ENCODE peak calls at places on chromosomes 13 and 19, in ten cellular contexts. One of them, this sample, is unnamed.

GRCh38 chr13:30577381-30577780 is 40.3 kb upstream of the USPL1 start:
- DNase-seq in colonic mucosa: no peak
- DNase-seq in NAMALWA: no peak
- DNase-seq in adrenal gland: peak; percentile 50
- DNase-seq in GM18507: peak; percentile 11
- DNase-seq in substantia nigra: no peak
- DNase-seq in AG09319: peak; percentile 60
- DNase-seq in transverse colon: peak; percentile 18
- DNase-seq in AG08396: peak; percentile 60
- DNase-seq in NCI-H2081: no peak
- DNase-seq in this sample: no peak

GRCh38 chr13:53151692-53152421 is 123.2 kb downstream of the OLFM4 start:
- DNase-seq in colonic mucosa: peak; percentile 60
- DNase-seq in NAMALWA: peak; percentile 82
- DNase-seq in adrenal gland: peak; percentile 28
- DNase-seq in GM18507: peak; percentile 4
- DNase-seq in substantia nigra: peak; percentile 6
- DNase-seq in AG09319: no peak
- DNase-seq in transverse colon: peak; percentile 44
- DNase-seq in AG08396: peak; percentile 4
- DNase-seq in NCI-H2081: peak; percentile 62
- DNase-seq in this sample: no peak

GRCh38 chr19:7509625-7510024 is 6.3 kb upstream of the ZNF358 start:
- DNase-seq in colonic mucosa: no peak
- DNase-seq in NAMALWA: peak; percentile 43
- DNase-seq in adrenal gland: no peak
- DNase-seq in GM18507: no peak
- DNase-seq in substantia nigra: no peak
- DNase-seq in AG09319: no peak
- DNase-seq in transverse colon: no peak
- DNase-seq in AG08396: no peak
- DNase-seq in NCI-H2081: no peak
- DNase-seq in this sample: no peak

GRCh38 chr13:80010846-80011245 is 330.1 kb downstream of the SPRY2 start:
- DNase-seq in colonic mucosa: no peak
- DNase-seq in NAMALWA: no peak
- DNase-seq in adrenal gland: no peak
- DNase-seq in GM18507: no peak
- DNase-seq in substantia nigra: peak; percentile 57
- DNase-seq in AG09319: no peak
- DNase-seq in transverse colon: no peak
- DNase-seq in AG08396: no peak
- DNase-seq in NCI-H2081: no peak
- DNase-seq in this sample: no peak

GRCh38 chr13:30968734-30969335 is 36.4 kb downstream of the TEX26 start:
- DNase-seq in colonic mucosa: no peak
- DNase-seq in NAMALWA: no peak
- DNase-seq in adrenal gland: no peak
- DNase-seq in GM18507: no peak
- DNase-seq in substantia nigra: no peak
- DNase-seq in AG09319: peak; percentile 19
- DNase-seq in transverse colon: no peak
- DNase-seq in AG08396: peak; percentile 26
- DNase-seq in NCI-H2081: no peak
- DNase-seq in this sample: no peak

GRCh38 chr13:40535345-40535836 is 131.1 kb downstream of the FOXO1 start:
- DNase-seq in colonic mucosa: no peak
- DNase-seq in NAMALWA: no peak
- DNase-seq in adrenal gland: no peak
- DNase-seq in GM18507: no peak
- DNase-seq in substantia nigra: no peak
- DNase-seq in AG09319: no peak
- DNase-seq in transverse colon: no peak
- DNase-seq in AG08396: no peak
- DNase-seq in NCI-H2081: no peak
- DNase-seq in this sample: no peak

GRCh38 chr13:45333973-45334922 is 6.7 kb downstream of the TPT1 start:
- DNase-seq in colonic mucosa: no peak
- DNase-seq in NAMALWA: peak; percentile 46
- DNase-seq in adrenal gland: no peak
- DNase-seq in GM18507: no peak
- DNase-seq in substantia nigra: no peak
- DNase-seq in AG09319: no peak
- DNase-seq in transverse colon: no peak
- DNase-seq in AG08396: no peak
- DNase-seq in NCI-H2081: no peak
- DNase-seq in this sample: no peak

GRCh38 chr13:40207110-40207478 is 459.3 kb downstream of the FOXO1 start:
- DNase-seq in colonic mucosa: no peak
- DNase-seq in NAMALWA: peak; percentile 38
- DNase-seq in adrenal gland: no peak
- DNase-seq in GM18507: no peak
- DNase-seq in substantia nigra: no peak
- DNase-seq in AG09319: no peak
- DNase-seq in transverse colon: no peak
- DNase-seq in AG08396: no peak
- DNase-seq in NCI-H2081: no peak
- DNase-seq in this sample: no peak

GRCh38 chr19:48398329-48399235 is 5.1 kb downstream of the GRIN2D start:
- DNase-seq in colonic mucosa: peak; percentile 86
- DNase-seq in NAMALWA: peak; percentile 83
- DNase-seq in adrenal gland: peak; percentile 62
- DNase-seq in GM18507: peak; percentile 80
- DNase-seq in substantia nigra: no peak
- DNase-seq in AG09319: peak; percentile 41
- DNase-seq in transverse colon: peak; percentile 88
- DNase-seq in AG08396: peak; percentile 58
- DNase-seq in NCI-H2081: peak; percentile 81
- DNase-seq in this sample: peak; percentile 79

GRCh38 chr19:468587-469256 is 7.9 kb upstream of the SHC2 start:
- DNase-seq in colonic mucosa: no peak
- DNase-seq in NAMALWA: no peak
- DNase-seq in adrenal gland: no peak
- DNase-seq in GM18507: no peak
- DNase-seq in substantia nigra: no peak
- DNase-seq in AG09319: no peak
- DNase-seq in transverse colon: no peak
- DNase-seq in AG08396: no peak
- DNase-seq in NCI-H2081: no peak
- DNase-seq in this sample: no peak

GRCh38 chr13:66367356-66367755 is 862.8 kb downstream of the PCDH9 start:
- DNase-seq in colonic mucosa: no peak
- DNase-seq in NAMALWA: no peak
- DNase-seq in adrenal gland: no peak
- DNase-seq in GM18507: no peak
- DNase-seq in substantia nigra: no peak
- DNase-seq in AG09319: no peak
- DNase-seq in transverse colon: no peak
- DNase-seq in AG08396: no peak
- DNase-seq in NCI-H2081: peak; percentile 46
- DNase-seq in this sample: no peak

GRCh38 chr13:44012910-44013309 is 133.2 kb downstream of the LACC1 start:
- DNase-seq in colonic mucosa: no peak
- DNase-seq in NAMALWA: no peak
- DNase-seq in adrenal gland: no peak
- DNase-seq in GM18507: no peak
- DNase-seq in substantia nigra: no peak
- DNase-seq in AG09319: no peak
- DNase-seq in transverse colon: no peak
- DNase-seq in AG08396: no peak
- DNase-seq in NCI-H2081: no peak
- DNase-seq in this sample: no peak

GRCh38 chr13:101978546-101979315 is 423.1 kb downstream of the FGF14 start:
- DNase-seq in colonic mucosa: no peak
- DNase-seq in NAMALWA: no peak
- DNase-seq in adrenal gland: no peak
- DNase-seq in GM18507: no peak
- DNase-seq in substantia nigra: no peak
- DNase-seq in AG09319: no peak
- DNase-seq in transverse colon: no peak
- DNase-seq in AG08396: no peak
- DNase-seq in NCI-H2081: no peak
- DNase-seq in this sample: no peak

GRCh38 chr13:64088491-64088890 is 2672.8 kb upstream of the PCDH20 start:
- DNase-seq in colonic mucosa: no peak
- DNase-seq in NAMALWA: no peak
- DNase-seq in adrenal gland: no peak
- DNase-seq in GM18507: no peak
- DNase-seq in substantia nigra: no peak
- DNase-seq in AG09319: no peak
- DNase-seq in transverse colon: no peak
- DNase-seq in AG08396: no peak
- DNase-seq in NCI-H2081: peak; percentile 0
- DNase-seq in this sample: no peak

GRCh38 chr19:44003461-44004134 is 841 bp downstream of the ZNF230 start:
- DNase-seq in colonic mucosa: peak; percentile 24
- DNase-seq in NAMALWA: peak; percentile 48
- DNase-seq in adrenal gland: no peak
- DNase-seq in GM18507: no peak
- DNase-seq in substantia nigra: no peak
- DNase-seq in AG09319: no peak
- DNase-seq in transverse colon: peak; percentile 8
- DNase-seq in AG08396: peak; percentile 7
- DNase-seq in NCI-H2081: peak; percentile 10
- DNase-seq in this sample: no peak

GRCh38 chr13:42574011-42574410 is at the start of gene TNFSF11:
- DNase-seq in colonic mucosa: no peak
- DNase-seq in NAMALWA: no peak
- DNase-seq in adrenal gland: no peak
- DNase-seq in GM18507: no peak
- DNase-seq in substantia nigra: no peak
- DNase-seq in AG09319: no peak
- DNase-seq in transverse colon: no peak
- DNase-seq in AG08396: no peak
- DNase-seq in NCI-H2081: no peak
- DNase-seq in this sample: no peak

GRCh38 chr19:48512504-48513288 is 1.1 kb upstream of the LMTK3 start:
- DNase-seq in colonic mucosa: no peak
- DNase-seq in NAMALWA: no peak
- DNase-seq in adrenal gland: no peak
- DNase-seq in GM18507: no peak
- DNase-seq in substantia nigra: no peak
- DNase-seq in AG09319: no peak
- DNase-seq in transverse colon: no peak
- DNase-seq in AG08396: no peak
- DNase-seq in NCI-H2081: no peak
- DNase-seq in this sample: no peak

GRCh38 chr19:45899253-45899652 is 3.2 kb downstream of the MYPOP start:
- DNase-seq in colonic mucosa: no peak
- DNase-seq in NAMALWA: no peak
- DNase-seq in adrenal gland: no peak
- DNase-seq in GM18507: no peak
- DNase-seq in substantia nigra: no peak
- DNase-seq in AG09319: no peak
- DNase-seq in transverse colon: no peak
- DNase-seq in AG08396: no peak
- DNase-seq in NCI-H2081: no peak
- DNase-seq in this sample: no peak

GRCh38 chr13:70203661-70204229 is 95.5 kb upstream of the KLHL1 start:
- DNase-seq in colonic mucosa: no peak
- DNase-seq in NAMALWA: peak; percentile 48
- DNase-seq in adrenal gland: no peak
- DNase-seq in GM18507: no peak
- DNase-seq in substantia nigra: no peak
- DNase-seq in AG09319: no peak
- DNase-seq in transverse colon: no peak
- DNase-seq in AG08396: no peak
- DNase-seq in NCI-H2081: peak; percentile 49
- DNase-seq in this sample: no peak

GRCh38 chr13:40480012-40480914 is 186.2 kb downstream of the FOXO1 start:
- DNase-seq in colonic mucosa: no peak
- DNase-seq in NAMALWA: peak; percentile 76
- DNase-seq in adrenal gland: no peak
- DNase-seq in GM18507: no peak
- DNase-seq in substantia nigra: no peak
- DNase-seq in AG09319: no peak
- DNase-seq in transverse colon: no peak
- DNase-seq in AG08396: no peak
- DNase-seq in NCI-H2081: no peak
- DNase-seq in this sample: no peak

This sample was measured in heart left ventricle.